ENCODE peak calls at places on chromosomes 3 and 15, in seven cellular contexts. One of them, this sample, is unnamed.

GRCh38 chr3:45462522-45463262 is 74.3 kb downstream of the LARS2 start:
- DNase-seq in foreskin fibroblast: no peak
- DNase-seq in lower leg skin: no peak
- DNase-seq in HTR-8/SVneo: no peak
- DNase-seq in NCI-H774: no peak
- DNase-seq in Calu3: no peak
- DNase-seq in AG04450: no peak
- DNase-seq in this sample: no peak

GRCh38 chr3:46558184-46559029 is 7.7 kb downstream of the LRRC2 start:
- DNase-seq in AG04450: peak; percentile 64
- DNase-seq in lower leg skin: peak; percentile 88
- DNase-seq in HTR-8/SVneo: peak; percentile 90
- DNase-seq in Calu3: peak; percentile 91
- DNase-seq in NCI-H774: peak; percentile 54
- DNase-seq in foreskin fibroblast: peak; percentile 90
- DNase-seq in this sample: peak; percentile 67

GRCh38 chr3:45988804-45989203 is 6.8 kb downstream of the FYCO1 start:
- DNase-seq in NCI-H774: no peak
- DNase-seq in AG04450: no peak
- DNase-seq in foreskin fibroblast: peak; percentile 73
- DNase-seq in lower leg skin: no peak
- DNase-seq in HTR-8/SVneo: no peak
- DNase-seq in Calu3: no peak
- DNase-seq in this sample: no peak

GRCh38 chr15:75043509-75044257 is 20.3 kb downstream of the PPCDC start:
- DNase-seq in Calu3: peak; percentile 87
- DNase-seq in HTR-8/SVneo: no peak
- DNase-seq in NCI-H774: no peak
- DNase-seq in lower leg skin: peak; percentile 98
- DNase-seq in foreskin fibroblast: peak; percentile 100
- DNase-seq in AG04450: peak; percentile 98
- DNase-seq in this sample: peak; percentile 98

GRCh38 chr15:69983696-69984265 is 113.9 kb downstream of the TLE3 start:
- DNase-seq in NCI-H774: no peak
- DNase-seq in HTR-8/SVneo: peak; percentile 69
- DNase-seq in Calu3: no peak
- DNase-seq in lower leg skin: peak; percentile 43
- DNase-seq in AG04450: no peak
- DNase-seq in foreskin fibroblast: no peak
- DNase-seq in this sample: no peak

GRCh38 chr15:80160570-80161156 is 7.9 kb downstream of the FAH start:
- DNase-seq in HTR-8/SVneo: peak; percentile 63
- DNase-seq in lower leg skin: no peak
- DNase-seq in foreskin fibroblast: peak; percentile 94
- DNase-seq in AG04450: peak; percentile 78
- DNase-seq in NCI-H774: no peak
- DNase-seq in Calu3: no peak
- DNase-seq in this sample: peak; percentile 42

GRCh38 chr3:63986147-63986546 is 37.1 kb downstream of the PSMD6 start:
- DNase-seq in NCI-H774: no peak
- DNase-seq in HTR-8/SVneo: no peak
- DNase-seq in foreskin fibroblast: no peak
- DNase-seq in AG04450: no peak
- DNase-seq in Calu3: no peak
- DNase-seq in lower leg skin: no peak
- DNase-seq in this sample: no peak

GRCh38 chr15:63189955-63190691 is 717 bp downstream of the RAB8B start:
- DNase-seq in AG04450: no peak
- DNase-seq in NCI-H774: no peak
- DNase-seq in foreskin fibroblast: no peak
- DNase-seq in HTR-8/SVneo: no peak
- DNase-seq in Calu3: no peak
- DNase-seq in lower leg skin: no peak
- DNase-seq in this sample: no peak

GRCh38 chr3:53113293-53114010 is 16.8 kb downstream of the RFT1 start:
- DNase-seq in NCI-H774: no peak
- DNase-seq in HTR-8/SVneo: no peak
- DNase-seq in AG04450: no peak
- DNase-seq in lower leg skin: no peak
- DNase-seq in foreskin fibroblast: no peak
- DNase-seq in Calu3: no peak
- DNase-seq in this sample: no peak

GRCh38 chr3:142098974-142099373 is 50.4 kb downstream of the TFDP2 start:
- DNase-seq in NCI-H774: no peak
- DNase-seq in Calu3: no peak
- DNase-seq in lower leg skin: no peak
- DNase-seq in HTR-8/SVneo: no peak
- DNase-seq in foreskin fibroblast: no peak
- DNase-seq in AG04450: no peak
- DNase-seq in this sample: no peak

GRCh38 chr3:141020139-141020940 is 30.8 kb upstream of the SPSB4 start:
- DNase-seq in AG04450: no peak
- DNase-seq in NCI-H774: no peak
- DNase-seq in HTR-8/SVneo: no peak
- DNase-seq in Calu3: no peak
- DNase-seq in lower leg skin: no peak
- DNase-seq in foreskin fibroblast: no peak
- DNase-seq in this sample: no peak

GRCh38 chr15:74399100-74399499 is 31.7 kb upstream of the CYP11A1 start:
- DNase-seq in foreskin fibroblast: no peak
- DNase-seq in HTR-8/SVneo: no peak
- DNase-seq in Calu3: no peak
- DNase-seq in lower leg skin: no peak
- DNase-seq in AG04450: no peak
- DNase-seq in NCI-H774: no peak
- DNase-seq in this sample: no peak

GRCh38 chr3:123229145-123229544 is 27.4 kb downstream of the SEC22A start:
- DNase-seq in foreskin fibroblast: no peak
- DNase-seq in Calu3: no peak
- DNase-seq in AG04450: no peak
- DNase-seq in HTR-8/SVneo: no peak
- DNase-seq in NCI-H774: no peak
- DNase-seq in lower leg skin: no peak
- DNase-seq in this sample: no peak

This sample was measured in ascending aorta.